ENCODE peak calls at places on chromosomes 2 and 18, in four cellular contexts. O is K562, Q is HCT116, A is HepG2. R is an unnamed sample.

GRCh38 chr2:240340361-240340761 is 95.1 kb upstream of the GPC1 start:
- DNase-seq in Q (no peak), A (no peak), O (no peak), R (no peak)

GRCh38 chr2:205610437-205610836 is 71.9 kb upstream of the NRP2 start:
- DNase-seq in O (no peak), Q (no peak), A (no peak), R (no peak)

GRCh38 chr2:101047774-101048173 is 45.7 kb downstream of the RPL31 start:
- DNase-seq in A (no peak), Q (no peak), O (no peak), R (no peak)

GRCh38 chr2:148643421-148643820 is 1.1 kb upstream of the EPC2 start:
- DNase-seq in Q (no peak), A (no peak), O (no peak), R (no peak)

GRCh38 chr2:109545828-109546713 is 67.7 kb downstream of the SEPTIN10 start:
- DNase-seq in O (peak; percentile 48), Q (peak; percentile 28), A (peak; percentile 63), R (peak; percentile 62)

GRCh38 chr2:133377021-133377481 is 191.2 kb downstream of the NCKAP5 start:
- DNase-seq in Q (no peak), A (no peak), O (no peak), R (no peak)

GRCh38 chr2:18455256-18455862 is 105.1 kb downstream of the RDH14 start:
- DNase-seq in A (peak; percentile 13), O (no peak), Q (no peak), R (no peak)

GRCh38 chr2:233807966-233808892 is 30.1 kb downstream of the MROH2A start:
- DNase-seq in A (no peak), Q (no peak), O (no peak), R (no peak)

GRCh38 chr2:238439093-238439849 is 12.5 kb downstream of the ASB1 start:
- DNase-seq in A (no peak), O (no peak), Q (peak; percentile 97), R (no peak)

GRCh38 chr18:63480892-63481291 is 4.1 kb downstream of the SERPINB5 start:
- DNase-seq in A (no peak), O (no peak), Q (no peak), R (no peak)

GRCh38 chr2:95204396-95204795 is 2.9 kb upstream of the ZNF892 start:
- DNase-seq in A (no peak), Q (no peak), O (no peak), R (no peak)

GRCh38 chr2:240787521-240788472 is 32.2 kb downstream of the KIF1A start:
- DNase-seq in Q (no peak), A (no peak), O (no peak), R (no peak)

GRCh38 chr2:240125749-240126148 is 10.4 kb downstream of the COPS9 start:
- DNase-seq in O (no peak), Q (no peak), A (no peak), R (no peak)

GRCh38 chr2:85804583-85804982 is 50.8 kb downstream of the ATOH8 start:
- DNase-seq in A (no peak), Q (no peak), O (peak; percentile 67), R (no peak)

GRCh38 chr2:154700142-154700541 is 1.6 kb downstream of the KCNJ3 start:
- DNase-seq in Q (no peak), O (no peak), A (no peak), R (no peak)

GRCh38 chr2:17273066-17273465 is 245.2 kb downstream of the RAD51AP2 start:
- DNase-seq in Q (no peak), O (no peak), A (no peak), R (no peak)

GRCh38 chr2:71720596-71721361 is 267.4 kb downstream of the DYSF start:
- DNase-seq in O (no peak), Q (no peak), A (peak; percentile 53), R (no peak)

GRCh38 chr18:24177499-24178133 is 38.8 kb downstream of the CABYR start:
- DNase-seq in O (no peak), A (no peak), Q (no peak), R (no peak)

GRCh38 chr2:150125188-150125587 is 362.3 kb downstream of the RND3 start:
- DNase-seq in O (no peak), Q (no peak), A (no peak), R (no peak)

GRCh38 chr18:60053747-60054304 is 154.0 kb downstream of the PMAIP1 start:
- DNase-seq in O (peak; percentile 70), Q (peak; percentile 97), A (peak; percentile 60), R (peak; percentile 5)

GRCh38 chr18:46398625-46399024 is 258.4 kb downstream of the LOXHD1 start:
- DNase-seq in O (no peak), A (no peak), Q (no peak), R (no peak)

GRCh38 chr18:46397174-46397573 is 259.8 kb downstream of the LOXHD1 start:
- DNase-seq in A (no peak), O (no peak), Q (no peak), R (peak; percentile 52)

GRCh38 chr18:46400449-46400848 is 256.6 kb downstream of the LOXHD1 start:
- DNase-seq in Q (no peak), A (no peak), O (no peak), R (no peak)

GRCh38 chr18:46398005-46398404 is 259.0 kb downstream of the LOXHD1 start:
- DNase-seq in O (no peak), A (no peak), Q (no peak), R (no peak)

DNA sequence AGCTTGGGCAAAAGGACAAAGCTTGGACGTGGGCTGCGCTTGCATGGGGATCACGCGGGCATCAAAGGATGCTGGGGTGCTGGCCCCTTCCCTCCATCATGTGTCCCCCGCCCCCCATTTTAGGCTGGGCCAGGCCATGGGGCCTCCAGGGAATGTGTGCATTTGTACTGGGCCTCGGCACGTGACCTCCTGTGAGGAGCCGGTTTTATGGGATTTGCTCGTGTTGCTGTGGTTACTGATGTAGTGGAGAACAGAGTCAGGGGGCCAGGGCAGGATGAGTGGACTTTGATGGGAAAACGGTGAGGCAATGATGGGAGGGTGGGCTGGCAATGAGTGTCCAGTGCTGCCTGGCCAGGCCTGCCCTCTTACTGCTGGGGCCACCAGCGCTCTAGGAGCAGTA is 257.7 kb downstream of the LOXHD1 start:
- DNase-seq in A (no peak), Q (no peak), O (no peak), R (no peak)
- TF ChIP-seq JUND in A (no peak), Q (no peak), O (no peak), R (no peak)

GRCh38 chr2:9812945-9813311 is 30.3 kb upstream of the TAF1B start:
- DNase-seq in A (no peak), O (no peak), Q (no peak), R (no peak)
- TF ChIP-seq JUND in A (no peak), O (no peak), Q (no peak), R (no peak)

DNA sequence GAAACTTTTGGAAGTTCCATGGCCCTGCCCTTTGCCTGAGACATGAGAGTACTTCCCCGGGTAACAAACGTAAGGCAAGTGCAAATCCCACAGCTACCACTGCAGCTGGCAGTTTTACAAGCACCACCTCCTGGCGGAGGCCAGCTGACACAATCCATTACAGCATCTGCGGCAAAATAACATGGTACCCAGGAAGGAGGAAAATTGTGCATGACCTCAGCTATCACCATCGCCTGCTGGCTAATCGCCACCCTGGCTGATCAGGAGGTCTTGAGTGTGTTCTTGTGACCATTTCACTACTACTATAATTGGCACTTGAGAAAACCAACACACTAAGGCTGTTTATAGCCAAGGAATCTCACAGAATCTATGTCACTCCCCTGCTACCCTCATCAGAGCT is 71.7 kb upstream of the SERPINE2 start:
- DNase-seq in A (no peak), O (no peak), Q (no peak), R (no peak)
- TF ChIP-seq JUND in A (no peak), O (no peak), Q (no peak), R (no peak)

DNA sequence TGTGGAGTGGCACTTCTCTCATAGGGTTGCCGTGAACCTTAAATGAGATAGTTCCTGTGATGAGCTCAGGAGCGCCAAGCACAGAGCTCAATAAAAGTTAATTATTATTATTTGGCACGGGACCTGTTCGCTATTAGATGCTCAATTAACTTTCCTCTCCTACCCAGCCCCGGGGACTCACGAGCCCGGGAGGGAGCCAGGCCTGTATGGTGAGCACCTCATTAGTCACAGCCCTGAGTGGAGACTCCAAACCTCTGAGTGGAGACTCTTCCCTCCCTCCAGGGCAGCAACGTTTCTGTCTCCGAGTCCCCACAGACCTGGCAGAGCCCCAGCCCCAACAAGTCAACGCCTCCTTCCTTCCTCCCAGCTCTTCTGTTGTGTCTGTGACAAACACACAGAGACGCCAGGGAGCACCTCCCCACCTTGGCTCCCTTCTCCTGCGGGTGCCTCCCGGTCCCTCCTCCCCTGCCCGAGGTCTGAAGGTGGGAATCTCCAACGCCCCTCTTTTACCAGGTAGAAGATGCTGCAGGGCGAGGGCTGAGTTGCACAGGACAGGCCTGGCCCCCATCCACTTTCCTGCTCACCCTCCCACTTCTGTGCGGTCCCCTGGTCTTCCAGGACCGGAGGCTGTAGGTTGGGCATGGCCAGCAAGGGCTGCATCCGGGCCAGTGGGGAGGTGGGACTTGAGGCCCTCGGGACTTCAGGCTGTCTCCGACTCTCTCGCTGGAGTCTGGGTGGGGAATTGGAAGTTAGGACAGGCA is 52.7 kb upstream of the ODC1 start:
- DNase-seq in A (no peak), O (no peak), Q (no peak), R (no peak)
- TF ChIP-seq JUND in A (no peak), O (no peak), Q (no peak), R (no peak)

GRCh38 chr2:43003702-43004101 is 211.3 kb upstream of the HAAO start:
- DNase-seq in O (no peak), Q (no peak), A (no peak), R (no peak)
- TF ChIP-seq JUND in O (no peak), Q (no peak), A (no peak), R (no peak)

GRCh38 chr2:121245913-121246312 is 39.1 kb downstream of the TFCP2L1 start:
- DNase-seq in O (no peak), Q (no peak), A (no peak), R (no peak)

GRCh38 chr2:121245120-121245820 is 39.7 kb downstream of the TFCP2L1 start:
- DNase-seq in Q (no peak), O (no peak), A (no peak), R (no peak)

GRCh38 chr2:121242976-121243375 is 42.0 kb downstream of the TFCP2L1 start:
- DNase-seq in O (no peak), A (no peak), Q (no peak), R (no peak)

GRCh38 chr2:121243821-121244460 is 41.1 kb downstream of the TFCP2L1 start:
- DNase-seq in A (no peak), Q (no peak), O (no peak), R (no peak)

GRCh38 chr2:121244616-121245015 is 40.4 kb downstream of the TFCP2L1 start:
- DNase-seq in O (no peak), A (no peak), Q (no peak), R (no peak)
- TF ChIP-seq JUND in O (no peak), A (no peak), Q (no peak), R (no peak)